ENCODE peak calls at places on chromosomes 3 and 15, in ten cellular contexts. B, Q, F, J, O, N, A, I, M and X are unnamed samples.

GRCh38 chr3:112555535-112556170 is 6.1 kb downstream of the ATG3 start:
- DNase-seq in B (no peak), Q (no peak), F (no peak), J (no peak), O (no peak), N (no peak), A (no peak), I (no peak), M (no peak), X (no peak)

GRCh38 chr3:10949197-10949596 is 43.4 kb upstream of the SLC6A1 start:
- DNase-seq in B (no peak), Q (no peak), F (no peak), J (no peak), O (no peak), N (no peak), A (no peak), I (no peak), M (no peak), X (no peak)

GRCh38 chr3:143063018-143063417 is 56.6 kb upstream of the CHST2 start:
- DNase-seq in B (no peak), Q (no peak), F (no peak), J (no peak), O (no peak), N (no peak), A (no peak), I (no peak), M (no peak), X (no peak)

GRCh38 chr15:25706176-25706970 is 156.8 kb downstream of the ATP10A start:
- DNase-seq in B (no peak), Q (no peak), F (no peak), J (no peak), O (peak), N (peak), A (no peak), I (no peak), M (no peak), X (no peak)

GRCh38 chr3:65951836-65952505 is 86.7 kb downstream of the MAGI1 start:
- DNase-seq in B (no peak), Q (no peak), F (no peak), J (no peak), O (no peak), N (no peak), A (peak), I (no peak), M (no peak), X (no peak)

GRCh38 chr3:133895208-133896001 is at the start of gene RAB6B:
- DNase-seq in B (peak), Q (peak), F (peak), J (peak), O (no peak), N (no peak), A (peak), I (no peak), M (no peak), X (no peak)

GRCh38 chr3:141686477-141687280 is 51.4 kb upstream of the RNF7 start:
- DNase-seq in B (no peak), Q (peak), F (peak), J (no peak), O (peak), N (peak), A (peak), I (no peak), M (peak), X (no peak)

GRCh38 chr3:119529883-119530282 is 29.5 kb downstream of the CD80 start:
- DNase-seq in B (no peak), Q (no peak), F (no peak), J (no peak), O (no peak), N (no peak), A (peak), I (no peak), M (no peak), X (no peak)

GRCh38 chr15:57526076-57526475 is 65.6 kb upstream of the MYZAP start:
- DNase-seq in B (no peak), Q (no peak), F (no peak), J (no peak), O (no peak), N (no peak), A (no peak), I (no peak), M (no peak), X (no peak)

GRCh38 chr15:40306908-40307307 is 827 bp downstream of the PLCB2 start:
- DNase-seq in B (no peak), Q (no peak), F (no peak), J (no peak), O (peak), N (no peak), A (no peak), I (no peak), M (no peak), X (no peak)

GRCh38 chr3:140386357-140387100 is 291.3 kb upstream of the TRIM42 start:
- DNase-seq in B (no peak), Q (no peak), F (peak), J (peak), O (no peak), N (no peak), A (no peak), I (no peak), M (no peak), X (no peak)

GRCh38 chr3:45090855-45091254 is 55.3 kb downstream of the CDCP1 start:
- DNase-seq in B (no peak), Q (no peak), F (no peak), J (no peak), O (no peak), N (no peak), A (no peak), I (no peak), M (no peak), X (no peak)

GRCh38 chr3:141998674-141999290 is 122.3 kb downstream of the ATP1B3 start:
- DNase-seq in B (no peak), Q (no peak), F (no peak), J (no peak), O (no peak), N (no peak), A (peak), I (no peak), M (no peak), X (no peak)

GRCh38 chr15:65869127-65869953 is at the start of gene RAB11A:
- DNase-seq in B (peak), Q (peak), F (peak), J (peak), O (peak), N (peak), A (peak), I (peak), M (peak), X (peak)

GRCh38 chr3:156630081-156630772 is 44.2 kb upstream of the TIPARP start:
- DNase-seq in B (no peak), Q (no peak), F (no peak), J (peak), O (no peak), N (no peak), A (peak), I (no peak), M (no peak), X (no peak)

GRCh38 chr3:27105904-27106303 is 263.3 kb downstream of the NEK10 start:
- DNase-seq in B (peak), Q (no peak), F (peak), J (peak), O (no peak), N (no peak), A (no peak), I (no peak), M (no peak), X (no peak)

GRCh38 chr3:195117978-195118581 is 152.9 kb downstream of the XXYLT1 start:
- DNase-seq in B (no peak), Q (no peak), F (no peak), J (no peak), O (no peak), N (peak), A (peak), I (no peak), M (no peak), X (no peak)

GRCh38 chr15:73632670-73633058 is 525 bp downstream of the NPTN start:
- DNase-seq in B (no peak), Q (no peak), F (no peak), J (peak), O (peak), N (no peak), A (no peak), I (peak), M (no peak), X (peak)

GRCh38 chr3:149369991-149370866 is 7.2 kb downstream of the TM4SF1 start:
- DNase-seq in B (no peak), Q (no peak), F (no peak), J (peak), O (no peak), N (no peak), A (no peak), I (no peak), M (no peak), X (no peak)

GRCh38 chr3:149371001-149371722 is 6.3 kb downstream of the TM4SF1 start:
- DNase-seq in B (no peak), Q (no peak), F (no peak), J (peak), O (no peak), N (no peak), A (peak), I (no peak), M (no peak), X (no peak)

GRCh38 chr3:149374391-149374790 is 3.1 kb downstream of the TM4SF1 start:
- DNase-seq in B (no peak), Q (no peak), F (no peak), J (no peak), O (no peak), N (no peak), A (no peak), I (no peak), M (no peak), X (no peak)

GRCh38 chr3:149373235-149374125 is 4.0 kb downstream of the TM4SF1 start:
- DNase-seq in B (no peak), Q (no peak), F (no peak), J (no peak), O (no peak), N (no peak), A (peak), I (no peak), M (no peak), X (no peak)

GRCh38 chr3:149371723-149372114 is 5.7 kb downstream of the TM4SF1 start:
- DNase-seq in B (no peak), Q (no peak), F (no peak), J (no peak), O (no peak), N (no peak), A (no peak), I (no peak), M (no peak), X (no peak)
- H3K27ac ChIP-seq in B (no peak), Q (peak), F (no peak), J (no peak), O (peak), N (no peak), A (peak), I (no peak), M (peak), X (no peak)

GRCh38 chr15:84643838-84644237 is 10.2 kb downstream of the WDR73 start:
- DNase-seq in B (no peak), Q (no peak), F (no peak), J (no peak), O (no peak), N (no peak), A (no peak), I (no peak), M (no peak), X (no peak)
- H3K27ac ChIP-seq in B (no peak), Q (no peak), F (no peak), J (no peak), O (no peak), N (no peak), A (no peak), I (no peak), M (no peak), X (no peak)

GRCh38 chr15:44879066-44879465 is 77.4 kb upstream of the TERB2 start:
- DNase-seq in B (no peak), Q (no peak), F (no peak), J (no peak), O (no peak), N (no peak), A (no peak), I (no peak), M (no peak), X (no peak)

GRCh38 chr15:44883219-44883900 is 73.1 kb upstream of the TERB2 start:
- DNase-seq in B (no peak), Q (no peak), F (no peak), J (no peak), O (no peak), N (no peak), A (no peak), I (no peak), M (no peak), X (no peak)

GRCh38 chr15:44882499-44882968 is 74.0 kb upstream of the TERB2 start:
- DNase-seq in B (no peak), Q (no peak), F (no peak), J (no peak), O (no peak), N (no peak), A (no peak), I (no peak), M (no peak), X (no peak)
- H3K27ac ChIP-seq in B (no peak), Q (no peak), F (no peak), J (no peak), O (no peak), N (no peak), A (no peak), I (no peak), M (peak), X (no peak)

GRCh38 chr3:190541560-190541959 is 27.7 kb downstream of the IL1RAP start:
- DNase-seq in B (no peak), Q (no peak), F (no peak), J (no peak), O (no peak), N (no peak), A (no peak), I (no peak), M (no peak), X (no peak)
- H3K27ac ChIP-seq in B (no peak), Q (no peak), F (no peak), J (no peak), O (no peak), N (no peak), A (no peak), I (no peak), M (no peak), X (no peak)

GRCh38 chr3:26074080-26074479 is 284.2 kb downstream of the OXSM start:
- DNase-seq in B (no peak), Q (no peak), F (no peak), J (no peak), O (no peak), N (no peak), A (no peak), I (no peak), M (no peak), X (no peak)

GRCh38 chr3:26070854-26071253 is 281.0 kb downstream of the OXSM start:
- DNase-seq in B (no peak), Q (no peak), F (no peak), J (no peak), O (no peak), N (no peak), A (no peak), I (no peak), M (no peak), X (no peak)

GRCh38 chr3:26064297-26064696 is 274.4 kb downstream of the OXSM start:
- DNase-seq in B (no peak), Q (no peak), F (no peak), J (no peak), O (no peak), N (no peak), A (no peak), I (no peak), M (no peak), X (no peak)

GRCh38 chr3:26068890-26069289 is 279.0 kb downstream of the OXSM start:
- DNase-seq in B (no peak), Q (peak), F (no peak), J (no peak), O (no peak), N (no peak), A (no peak), I (no peak), M (no peak), X (no peak)
- H3K27ac ChIP-seq in B (no peak), Q (peak), F (no peak), J (no peak), O (no peak), N (no peak), A (no peak), I (no peak), M (no peak), X (no peak)

GRCh38 chr3:13044496-13045244 is 28.6 kb downstream of the IQSEC1 start:
- DNase-seq in B (no peak), Q (no peak), F (no peak), J (peak), O (no peak), N (no peak), A (no peak), I (no peak), M (no peak), X (no peak)
- H3K27ac ChIP-seq in B (no peak), Q (no peak), F (no peak), J (peak), O (peak), N (peak), A (no peak), I (no peak), M (no peak), X (no peak)

GRCh38 chr3:172390792-172391191 is 57.5 kb downstream of the GHSR start:
- DNase-seq in B (no peak), Q (no peak), F (no peak), J (no peak), O (no peak), N (no peak), A (no peak), I (no peak), M (no peak), X (no peak)

GRCh38 chr3:172387728-172388127 is 60.5 kb downstream of the GHSR start:
- DNase-seq in B (no peak), Q (no peak), F (no peak), J (no peak), O (no peak), N (no peak), A (no peak), I (no peak), M (no peak), X (no peak)

GRCh38 chr3:172388412-172389078 is 59.7 kb downstream of the GHSR start:
- DNase-seq in B (no peak), Q (no peak), F (no peak), J (no peak), O (no peak), N (no peak), A (no peak), I (no peak), M (no peak), X (no peak)

GRCh38 chr3:172394692-172395091 is 53.6 kb downstream of the GHSR start:
- DNase-seq in B (no peak), Q (no peak), F (no peak), J (no peak), O (no peak), N (no peak), A (no peak), I (no peak), M (no peak), X (no peak)

GRCh38 chr3:172391592-172392302 is 56.5 kb downstream of the GHSR start:
- DNase-seq in B (no peak), Q (no peak), F (no peak), J (no peak), O (no peak), N (no peak), A (peak), I (no peak), M (no peak), X (no peak)
- H3K27ac ChIP-seq in B (no peak), Q (no peak), F (no peak), J (peak), O (no peak), N (no peak), A (no peak), I (no peak), M (no peak), X (no peak)

DNA sequence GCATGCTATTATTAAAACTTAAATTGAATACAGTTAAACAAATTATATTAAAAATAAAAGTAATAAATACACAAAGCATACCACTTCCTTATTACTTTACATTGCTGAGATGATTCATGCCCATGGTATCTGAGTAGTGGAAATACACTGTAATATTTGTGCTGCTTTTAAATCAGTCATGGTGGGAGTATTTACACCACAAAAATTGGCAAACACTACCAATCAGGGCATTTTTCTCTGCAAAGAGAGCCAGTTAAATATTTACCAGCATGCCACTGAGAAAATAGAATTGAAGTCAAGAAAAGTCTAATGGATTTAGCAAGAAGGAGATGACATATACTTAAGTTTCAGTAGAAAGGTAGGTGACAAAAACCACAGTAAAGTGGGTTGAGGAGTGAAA is 19.6 kb downstream of the PPARG start:
- DNase-seq in B (no peak), Q (no peak), F (no peak), J (no peak), O (no peak), N (no peak), A (peak), I (no peak), M (no peak), X (no peak)
- H3K27ac ChIP-seq in B (no peak), Q (no peak), F (no peak), J (no peak), O (no peak), N (no peak), A (no peak), I (no peak), M (no peak), X (no peak)

DNA sequence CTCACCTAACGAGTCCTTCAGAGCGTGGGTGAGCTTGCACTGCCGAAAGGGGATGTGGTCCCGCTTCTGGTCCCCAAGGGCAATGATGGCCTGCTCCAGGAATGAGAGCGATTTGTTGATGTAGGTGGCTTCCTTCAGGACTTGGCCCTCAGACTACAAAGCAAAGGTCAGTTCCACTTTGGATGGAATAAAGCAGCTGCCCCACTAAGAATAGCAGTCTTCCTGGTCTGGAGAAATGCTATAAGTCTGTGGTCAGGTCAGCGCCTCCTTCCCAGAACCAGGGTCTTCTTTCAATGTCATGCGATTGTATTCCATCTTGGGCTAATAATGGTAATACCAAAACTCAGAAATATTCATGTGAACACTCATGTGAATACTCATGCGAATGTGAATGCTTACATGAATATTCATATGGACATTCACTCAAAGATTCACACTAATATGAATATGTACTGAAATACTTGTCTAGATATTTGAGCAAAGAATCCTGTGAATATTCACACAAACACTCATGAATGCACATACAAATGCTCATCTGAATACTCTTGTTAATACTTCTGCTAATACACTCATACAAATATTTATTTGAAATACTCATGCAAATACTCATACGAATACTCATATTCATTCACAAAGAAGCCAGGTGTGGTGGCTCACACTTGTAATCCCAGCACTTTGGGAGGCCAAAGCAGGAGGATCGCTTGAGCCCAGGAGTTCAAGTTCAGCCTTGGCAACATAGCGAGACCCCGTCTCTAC is 16.7 kb downstream of the KIF9 start:
- DNase-seq in B (no peak), Q (no peak), F (no peak), J (no peak), O (peak), N (no peak), A (peak), I (no peak), M (no peak), X (no peak)
- H3K27ac ChIP-seq in B (no peak), Q (peak), F (no peak), J (no peak), O (no peak), N (no peak), A (no peak), I (no peak), M (no peak), X (no peak)

DNA sequence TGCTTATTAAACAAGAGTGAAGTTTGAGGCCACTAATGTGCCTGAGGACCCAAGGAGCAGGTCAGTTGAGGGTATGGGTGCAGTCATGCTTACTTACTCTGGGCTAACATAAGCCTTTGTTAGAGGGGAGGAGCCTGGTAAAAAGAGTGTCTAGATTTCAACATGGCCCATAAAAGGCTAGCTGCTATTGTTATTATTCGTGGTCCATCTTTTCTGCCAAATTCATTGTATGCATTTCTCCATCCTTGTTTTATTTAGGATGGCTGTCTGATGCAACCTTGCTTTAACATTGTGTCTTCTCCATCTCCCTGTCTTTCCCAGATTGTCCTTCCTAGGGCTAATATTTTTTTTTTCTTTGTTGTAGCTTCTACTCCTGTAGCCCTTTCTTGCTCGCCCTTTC is 12.5 kb downstream of the RBMS3 start:
- DNase-seq in B (no peak), Q (no peak), F (no peak), J (no peak), O (no peak), N (no peak), A (no peak), I (no peak), M (no peak), X (no peak)
- H3K27ac ChIP-seq in B (no peak), Q (no peak), F (no peak), J (no peak), O (no peak), N (no peak), A (no peak), I (no peak), M (peak), X (no peak)